ENCODE peak calls at places on chromosomes 3 and 15, in five cellular contexts. One of them, this sample, is unnamed.

GRCh38 chr3:8069471-8069870 is 432.2 kb upstream of the LMCD1 start:
- DNase-seq in fibroblast of pulmonary artery: no peak
- DNase-seq in foreskin fibroblast: no peak
- DNase-seq in fibroblast of lung: no peak
- DNase-seq in AG09309: no peak
- DNase-seq in this sample: no peak

GRCh38 chr15:95653361-95653805 is 677.1 kb upstream of the NR2F2 start:
- DNase-seq in foreskin fibroblast: peak; percentile 38
- DNase-seq in fibroblast of pulmonary artery: no peak
- DNase-seq in AG09309: no peak
- DNase-seq in fibroblast of lung: no peak
- DNase-seq in this sample: no peak

GRCh38 chr3:60160105-60160791 is 1091.0 kb downstream of the FHIT start:
- DNase-seq in fibroblast of pulmonary artery: no peak
- DNase-seq in AG09309: no peak
- DNase-seq in fibroblast of lung: peak; percentile 18
- DNase-seq in foreskin fibroblast: no peak
- DNase-seq in this sample: no peak

GRCh38 chr15:80246425-80246894 is 5.6 kb downstream of the CTXND1 start:
- DNase-seq in fibroblast of lung: no peak
- DNase-seq in AG09309: no peak
- DNase-seq in foreskin fibroblast: no peak
- DNase-seq in fibroblast of pulmonary artery: no peak
- DNase-seq in this sample: no peak

GRCh38 chr3:43248956-43249355 is 37.4 kb upstream of the SNRK start:
- DNase-seq in AG09309: no peak
- DNase-seq in fibroblast of lung: no peak
- DNase-seq in foreskin fibroblast: no peak
- DNase-seq in fibroblast of pulmonary artery: peak; percentile 46
- DNase-seq in this sample: no peak

GRCh38 chr3:178060406-178060805 is 475.8 kb upstream of the KCNMB2 start:
- DNase-seq in fibroblast of pulmonary artery: peak; percentile 52
- DNase-seq in foreskin fibroblast: peak; percentile 75
- DNase-seq in AG09309: peak; percentile 55
- DNase-seq in fibroblast of lung: peak; percentile 97
- DNase-seq in this sample: no peak

GRCh38 chr3:175378348-175378747 is 519.2 kb downstream of the NAALADL2 start:
- DNase-seq in fibroblast of lung: no peak
- DNase-seq in foreskin fibroblast: no peak
- DNase-seq in fibroblast of pulmonary artery: no peak
- DNase-seq in AG09309: no peak
- DNase-seq in this sample: no peak

GRCh38 chr3:161415506-161416231 is 44.4 kb upstream of the SPTSSB start:
- DNase-seq in AG09309: peak; percentile 73
- DNase-seq in fibroblast of lung: peak; percentile 87
- DNase-seq in foreskin fibroblast: peak; percentile 77
- DNase-seq in fibroblast of pulmonary artery: peak; percentile 87
- DNase-seq in this sample: peak; percentile 89

GRCh38 chr3:194757629-194758028 is 71.9 kb downstream of the FAM43A start:
- DNase-seq in foreskin fibroblast: no peak
- DNase-seq in fibroblast of pulmonary artery: no peak
- DNase-seq in AG09309: no peak
- DNase-seq in fibroblast of lung: no peak
- DNase-seq in this sample: no peak

GRCh38 chr3:123758081-123758564 is 126.0 kb downstream of the MYLK start:
- DNase-seq in fibroblast of lung: peak; percentile 86
- DNase-seq in AG09309: peak; percentile 89
- DNase-seq in foreskin fibroblast: peak; percentile 95
- DNase-seq in fibroblast of pulmonary artery: no peak
- DNase-seq in this sample: no peak

GRCh38 chr3:129015388-129016105 is 14.4 kb downstream of the EFCC1 start:
- DNase-seq in fibroblast of lung: no peak
- DNase-seq in foreskin fibroblast: no peak
- DNase-seq in AG09309: no peak
- DNase-seq in fibroblast of pulmonary artery: peak; percentile 20
- DNase-seq in this sample: no peak

GRCh38 chr3:118838871-118839270 is 195.8 kb downstream of the IGSF11 start:
- DNase-seq in foreskin fibroblast: no peak
- DNase-seq in fibroblast of pulmonary artery: no peak
- DNase-seq in AG09309: no peak
- DNase-seq in fibroblast of lung: no peak
- DNase-seq in this sample: no peak

GRCh38 chr15:48046813-48047483 is 73.8 kb upstream of the SLC24A5 start:
- DNase-seq in fibroblast of lung: no peak
- DNase-seq in AG09309: no peak
- DNase-seq in foreskin fibroblast: no peak
- DNase-seq in fibroblast of pulmonary artery: no peak
- DNase-seq in this sample: no peak

GRCh38 chr3:114878119-114878839 is 268.8 kb downstream of the ZBTB20 start:
- DNase-seq in fibroblast of lung: peak; percentile 22
- DNase-seq in foreskin fibroblast: peak; percentile 40
- DNase-seq in fibroblast of pulmonary artery: no peak
- DNase-seq in AG09309: no peak
- DNase-seq in this sample: no peak

GRCh38 chr3:110618512-110619226 is 452.9 kb upstream of the NECTIN3 start:
- DNase-seq in fibroblast of pulmonary artery: no peak
- DNase-seq in foreskin fibroblast: no peak
- DNase-seq in fibroblast of lung: no peak
- DNase-seq in AG09309: no peak
- DNase-seq in this sample: no peak

GRCh38 chr3:163560459-163560858 is 1517.8 kb downstream of the SI start:
- DNase-seq in AG09309: no peak
- DNase-seq in fibroblast of lung: no peak
- DNase-seq in fibroblast of pulmonary artery: no peak
- DNase-seq in foreskin fibroblast: no peak
- DNase-seq in this sample: no peak

GRCh38 chr15:83475551-83475950 is 28.4 kb downstream of the SH3GL3 start:
- DNase-seq in AG09309: no peak
- DNase-seq in foreskin fibroblast: peak; percentile 1
- DNase-seq in fibroblast of pulmonary artery: peak; percentile 17
- DNase-seq in fibroblast of lung: peak; percentile 15
- DNase-seq in this sample: no peak

GRCh38 chr15:41581110-41581509 is 22.1 kb downstream of the TYRO3 start:
- DNase-seq in foreskin fibroblast: no peak
- DNase-seq in fibroblast of pulmonary artery: no peak
- DNase-seq in fibroblast of lung: no peak
- DNase-seq in AG09309: no peak
- DNase-seq in this sample: no peak

GRCh38 chr15:70636540-70637165 is 126.7 kb downstream of the UACA start:
- DNase-seq in fibroblast of lung: peak; percentile 30
- DNase-seq in foreskin fibroblast: no peak
- DNase-seq in AG09309: no peak
- DNase-seq in fibroblast of pulmonary artery: peak; percentile 33
- DNase-seq in this sample: no peak

GRCh38 chr15:43911235-43911661 is 84.4 kb downstream of the WDR76 start:
- DNase-seq in foreskin fibroblast: peak; percentile 99
- DNase-seq in fibroblast of pulmonary artery: peak; percentile 97
- DNase-seq in AG09309: peak; percentile 92
- DNase-seq in fibroblast of lung: peak; percentile 90
- DNase-seq in this sample: peak; percentile 97

GRCh38 chr15:87269566-87269965 is 987.0 kb downstream of the NTRK3 start:
- DNase-seq in AG09309: no peak
- DNase-seq in foreskin fibroblast: no peak
- DNase-seq in fibroblast of lung: no peak
- DNase-seq in fibroblast of pulmonary artery: no peak
- DNase-seq in this sample: no peak

GRCh38 chr3:177960722-177961121 is 575.5 kb upstream of the KCNMB2 start:
- DNase-seq in AG09309: no peak
- DNase-seq in fibroblast of lung: no peak
- DNase-seq in foreskin fibroblast: no peak
- DNase-seq in fibroblast of pulmonary artery: no peak
- DNase-seq in this sample: no peak

GRCh38 chr3:194003128-194004057 is 132.6 kb upstream of the HES1 start:
- DNase-seq in fibroblast of lung: peak; percentile 95
- DNase-seq in foreskin fibroblast: peak; percentile 92
- DNase-seq in fibroblast of pulmonary artery: peak; percentile 96
- DNase-seq in AG09309: peak; percentile 88
- DNase-seq in this sample: peak; percentile 67

GRCh38 chr3:139327861-139328260 is 16.0 kb upstream of the MRPS22 start:
- DNase-seq in fibroblast of pulmonary artery: no peak
- DNase-seq in foreskin fibroblast: no peak
- DNase-seq in fibroblast of lung: no peak
- DNase-seq in AG09309: no peak
- DNase-seq in this sample: no peak

GRCh38 chr3:54353547-54354339 is 231.4 kb downstream of the CACNA2D3 start:
- DNase-seq in foreskin fibroblast: no peak
- DNase-seq in fibroblast of pulmonary artery: no peak
- DNase-seq in AG09309: no peak
- DNase-seq in fibroblast of lung: no peak
- DNase-seq in this sample: peak; percentile 6

GRCh38 chr3:42660898-42661297 is 7.4 kb downstream of the ZBTB47 start:
- DNase-seq in fibroblast of lung: no peak
- DNase-seq in AG09309: no peak
- DNase-seq in foreskin fibroblast: no peak
- DNase-seq in fibroblast of pulmonary artery: no peak
- DNase-seq in this sample: no peak

GRCh38 chr15:90594297-90594696 is 64.6 kb downstream of the CRTC3 start:
- DNase-seq in foreskin fibroblast: no peak
- DNase-seq in fibroblast of lung: peak; percentile 50
- DNase-seq in fibroblast of pulmonary artery: peak; percentile 29
- DNase-seq in AG09309: no peak
- DNase-seq in this sample: no peak

GRCh38 chr3:50807266-50807665 is 132.5 kb downstream of the DOCK3 start:
- DNase-seq in fibroblast of pulmonary artery: no peak
- DNase-seq in AG09309: no peak
- DNase-seq in foreskin fibroblast: no peak
- DNase-seq in fibroblast of lung: no peak
- DNase-seq in this sample: no peak

GRCh38 chr15:31306426-31307269 is 20.0 kb upstream of the KLF13 start:
- DNase-seq in fibroblast of pulmonary artery: no peak
- DNase-seq in foreskin fibroblast: no peak
- DNase-seq in fibroblast of lung: no peak
- DNase-seq in AG09309: no peak
- DNase-seq in this sample: no peak

GRCh38 chr3:115667175-115668065 is 44.1 kb downstream of the GAP43 start:
- DNase-seq in AG09309: no peak
- DNase-seq in foreskin fibroblast: peak; percentile 56
- DNase-seq in fibroblast of lung: peak; percentile 40
- DNase-seq in fibroblast of pulmonary artery: no peak
- DNase-seq in this sample: no peak

DNA sequence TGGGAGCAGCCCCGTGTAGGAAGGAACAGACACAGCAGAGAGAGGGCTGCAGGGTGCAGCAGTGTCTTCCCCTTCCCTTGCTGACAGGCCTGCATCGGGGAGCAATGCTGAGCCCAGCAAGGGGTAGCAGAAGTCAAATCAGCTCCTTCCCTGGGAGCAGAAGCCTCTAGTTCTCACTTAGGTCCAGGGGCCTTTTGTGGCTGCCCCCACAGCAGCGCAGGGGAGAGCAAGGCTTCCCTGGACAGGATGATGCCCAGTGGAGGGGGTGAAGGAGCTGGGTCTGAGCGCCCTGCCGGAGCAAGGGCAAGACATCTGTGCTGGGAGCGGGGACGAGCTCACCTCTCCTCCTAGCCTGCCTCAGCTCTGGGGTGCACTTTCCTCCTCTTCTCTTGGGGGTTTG is 827 bp downstream of the PLCB2 start:
- DNase-seq in fibroblast of lung: no peak
- DNase-seq in fibroblast of pulmonary artery: no peak
- DNase-seq in AG09309: no peak
- DNase-seq in foreskin fibroblast: no peak
- DNase-seq in this sample: no peak
- H3K4me3 ChIP-seq in fibroblast of lung: no peak overlapping the region
- H3K4me3 ChIP-seq in fibroblast of pulmonary artery: no peak overlapping the region
- H3K4me3 ChIP-seq in AG09309: no peak overlapping the region
- H3K4me3 ChIP-seq in foreskin fibroblast: no peak overlapping the region
- H3K4me3 ChIP-seq in this sample: no peak overlapping the region

DNA sequence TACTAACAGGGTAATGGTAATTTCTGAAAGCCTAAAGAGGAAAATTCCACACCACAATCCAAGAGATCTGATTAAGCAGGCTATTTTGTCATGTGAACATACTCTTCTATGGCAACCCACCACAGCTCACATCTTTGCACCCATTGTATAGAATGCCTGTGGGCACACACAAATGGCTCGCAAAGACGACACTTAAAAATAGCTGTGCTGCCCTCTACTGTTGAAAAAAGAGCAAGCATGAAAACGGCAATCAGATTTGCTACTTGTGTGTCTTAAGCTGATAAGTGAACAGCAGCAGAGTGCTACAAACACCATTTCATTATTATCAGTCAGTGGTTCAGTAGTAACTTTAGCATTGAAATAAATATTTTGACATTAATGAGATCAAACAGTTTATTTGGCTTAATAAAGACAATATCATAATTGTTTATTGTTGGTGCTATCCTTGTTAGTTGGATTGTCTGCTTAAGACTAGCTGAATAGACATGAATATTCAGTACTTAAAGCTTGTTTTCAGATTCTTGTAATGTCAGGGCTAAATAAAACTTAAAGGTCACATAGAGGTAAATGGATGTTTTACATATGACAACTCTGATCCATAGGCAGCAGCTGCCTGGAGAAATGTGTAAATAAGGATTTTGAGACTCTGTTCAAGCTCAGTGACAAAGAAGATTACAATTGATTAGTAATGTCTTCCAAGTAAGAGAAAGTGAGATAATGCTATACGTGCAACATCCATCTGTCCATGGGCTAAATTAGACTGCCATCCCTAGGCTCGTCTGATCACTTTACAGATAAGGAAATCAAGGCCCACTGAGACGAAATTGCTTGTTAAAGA is 199.1 kb downstream of the LRRN1 start:
- DNase-seq in foreskin fibroblast: no peak
- DNase-seq in fibroblast of lung: peak; percentile 1
- DNase-seq in fibroblast of pulmonary artery: peak; percentile 4
- DNase-seq in AG09309: no peak
- DNase-seq in this sample: peak; percentile 45
- TF ChIP-seq CTCF in foreskin fibroblast: peak; percentile 13
- TF ChIP-seq CTCF in fibroblast of lung: no peak
- TF ChIP-seq CTCF in fibroblast of pulmonary artery: peak; percentile 11
- TF ChIP-seq CTCF in AG09309: peak; percentile 16
- TF ChIP-seq CTCF in this sample: peak; percentile 55

GRCh38 chr15:68672781-68673205 is 94.0 kb downstream of the CORO2B start:
- DNase-seq in fibroblast of pulmonary artery: peak; percentile 26
- DNase-seq in fibroblast of lung: peak; percentile 37
- DNase-seq in AG09309: no peak
- DNase-seq in foreskin fibroblast: peak; percentile 25
- DNase-seq in this sample: no peak
- H3K4me3 ChIP-seq in fibroblast of pulmonary artery: no peak overlapping the region
- H3K4me3 ChIP-seq in fibroblast of lung: no peak overlapping the region
- H3K4me3 ChIP-seq in AG09309: no peak overlapping the region
- H3K4me3 ChIP-seq in foreskin fibroblast: no peak overlapping the region
- H3K4me3 ChIP-seq in this sample: no peak overlapping the region

GRCh38 chr15:38670142-38671002 is 105.8 kb upstream of the RASGRP1 start:
- DNase-seq in fibroblast of pulmonary artery: no peak
- DNase-seq in fibroblast of lung: no peak
- DNase-seq in foreskin fibroblast: no peak
- DNase-seq in AG09309: no peak
- DNase-seq in this sample: no peak

GRCh38 chr15:38669160-38669505 is 104.5 kb upstream of the RASGRP1 start:
- DNase-seq in fibroblast of pulmonary artery: no peak
- DNase-seq in fibroblast of lung: no peak
- DNase-seq in AG09309: no peak
- DNase-seq in foreskin fibroblast: no peak
- DNase-seq in this sample: no peak

GRCh38 chr15:38667875-38668274 is 103.3 kb upstream of the RASGRP1 start:
- DNase-seq in AG09309: no peak
- DNase-seq in foreskin fibroblast: no peak
- DNase-seq in fibroblast of pulmonary artery: no peak
- DNase-seq in fibroblast of lung: no peak
- DNase-seq in this sample: no peak

GRCh38 chr15:38666865-38667264 is 102.3 kb upstream of the RASGRP1 start:
- DNase-seq in fibroblast of lung: no peak
- DNase-seq in fibroblast of pulmonary artery: no peak
- DNase-seq in foreskin fibroblast: no peak
- DNase-seq in AG09309: no peak
- DNase-seq in this sample: no peak

GRCh38 chr15:38668433-38669159 is 104.0 kb upstream of the RASGRP1 start:
- DNase-seq in fibroblast of pulmonary artery: no peak
- DNase-seq in fibroblast of lung: no peak
- DNase-seq in foreskin fibroblast: no peak
- DNase-seq in AG09309: no peak
- DNase-seq in this sample: no peak
- TF ChIP-seq CTCF in fibroblast of pulmonary artery: no peak
- TF ChIP-seq CTCF in fibroblast of lung: no peak
- TF ChIP-seq CTCF in foreskin fibroblast: no peak
- TF ChIP-seq CTCF in AG09309: no peak
- TF ChIP-seq CTCF in this sample: no peak